ENCODE peak calls at places on chromosomes 6 and 20, in ten cellular contexts. One of them, this sample, is unnamed.

GRCh38 chr6:122061855-122062254 is 337.6 kb upstream of the HSF2 start:
- DNase-seq in CD8-positive, alpha-beta T cell: no peak
- DNase-seq in ecto neural progenitor cell: no peak
- DNase-seq in posterior cingulate gyrus: no peak
- DNase-seq in activated CD4-positive, alpha-beta T cell treated with anti-CD3 and anti-CD28 coated beads, Interleukin-2, amount 10 ng/mL, durations not matched to agents 7 days and 5 days: no peak
- DNase-seq in hippocampal formation: no peak
- DNase-seq in T-helper 2 cell: no peak
- DNase-seq in IMR-90: no peak
- DNase-seq in CD8-positive, alpha-beta memory T cell: no peak
- DNase-seq in mesothelial cell of epicardium: no peak
- DNase-seq in this sample: no peak

GRCh38 chr6:137160763-137161162 is 12.7 kb downstream of the IL22RA2 start:
- DNase-seq in CD8-positive, alpha-beta T cell: no peak
- DNase-seq in ecto neural progenitor cell: no peak
- DNase-seq in posterior cingulate gyrus: no peak
- DNase-seq in activated CD4-positive, alpha-beta T cell treated with anti-CD3 and anti-CD28 coated beads, Interleukin-2, amount 10 ng/mL, durations not matched to agents 7 days and 5 days: no peak
- DNase-seq in hippocampal formation: no peak
- DNase-seq in T-helper 2 cell: no peak
- DNase-seq in IMR-90: peak; percentile 36
- DNase-seq in CD8-positive, alpha-beta memory T cell: no peak
- DNase-seq in mesothelial cell of epicardium: no peak
- DNase-seq in this sample: peak; percentile 57

GRCh38 chr20:15740046-15740775 is 833.0 kb downstream of the KIF16B start:
- DNase-seq in CD8-positive, alpha-beta T cell: no peak
- DNase-seq in ecto neural progenitor cell: no peak
- DNase-seq in posterior cingulate gyrus: no peak
- DNase-seq in activated CD4-positive, alpha-beta T cell treated with anti-CD3 and anti-CD28 coated beads, Interleukin-2, amount 10 ng/mL, durations not matched to agents 7 days and 5 days: no peak
- DNase-seq in hippocampal formation: no peak
- DNase-seq in T-helper 2 cell: no peak
- DNase-seq in IMR-90: no peak
- DNase-seq in CD8-positive, alpha-beta memory T cell: no peak
- DNase-seq in mesothelial cell of epicardium: no peak
- DNase-seq in this sample: no peak

GRCh38 chr6:52663120-52663934 is 7.6 kb upstream of the TMEM14A start:
- DNase-seq in CD8-positive, alpha-beta T cell: peak; percentile 52
- DNase-seq in ecto neural progenitor cell: no peak
- DNase-seq in posterior cingulate gyrus: no peak
- DNase-seq in activated CD4-positive, alpha-beta T cell treated with anti-CD3 and anti-CD28 coated beads, Interleukin-2, amount 10 ng/mL, durations not matched to agents 7 days and 5 days: peak; percentile 73
- DNase-seq in hippocampal formation: peak; percentile 16
- DNase-seq in T-helper 2 cell: peak; percentile 86
- DNase-seq in IMR-90: peak; percentile 80
- DNase-seq in CD8-positive, alpha-beta memory T cell: peak; percentile 62
- DNase-seq in mesothelial cell of epicardium: peak; percentile 27
- DNase-seq in this sample: peak; percentile 82

GRCh38 chr6:548517-548916 is 108.4 kb downstream of the HUS1B start:
- DNase-seq in CD8-positive, alpha-beta T cell: no peak
- DNase-seq in ecto neural progenitor cell: no peak
- DNase-seq in posterior cingulate gyrus: no peak
- DNase-seq in activated CD4-positive, alpha-beta T cell treated with anti-CD3 and anti-CD28 coated beads, Interleukin-2, amount 10 ng/mL, durations not matched to agents 7 days and 5 days: peak; percentile 60
- DNase-seq in hippocampal formation: no peak
- DNase-seq in T-helper 2 cell: peak; percentile 95
- DNase-seq in IMR-90: no peak
- DNase-seq in CD8-positive, alpha-beta memory T cell: no peak
- DNase-seq in mesothelial cell of epicardium: no peak
- DNase-seq in this sample: no peak

GRCh38 chr6:30781697-30782424 is 37.5 kb upstream of the IER3 start:
- DNase-seq in CD8-positive, alpha-beta T cell: no peak
- DNase-seq in ecto neural progenitor cell: no peak
- DNase-seq in posterior cingulate gyrus: peak; percentile 96
- DNase-seq in activated CD4-positive, alpha-beta T cell treated with anti-CD3 and anti-CD28 coated beads, Interleukin-2, amount 10 ng/mL, durations not matched to agents 7 days and 5 days: no peak
- DNase-seq in hippocampal formation: peak; percentile 89
- DNase-seq in T-helper 2 cell: no peak
- DNase-seq in IMR-90: peak; percentile 100
- DNase-seq in CD8-positive, alpha-beta memory T cell: no peak
- DNase-seq in mesothelial cell of epicardium: peak; percentile 85
- DNase-seq in this sample: peak; percentile 100

GRCh38 chr6:84411060-84411629 is 183.7 kb upstream of the CEP162 start:
- DNase-seq in CD8-positive, alpha-beta T cell: no peak
- DNase-seq in ecto neural progenitor cell: no peak
- DNase-seq in posterior cingulate gyrus: no peak
- DNase-seq in activated CD4-positive, alpha-beta T cell treated with anti-CD3 and anti-CD28 coated beads, Interleukin-2, amount 10 ng/mL, durations not matched to agents 7 days and 5 days: no peak
- DNase-seq in hippocampal formation: no peak
- DNase-seq in T-helper 2 cell: no peak
- DNase-seq in IMR-90: peak; percentile 29
- DNase-seq in CD8-positive, alpha-beta memory T cell: no peak
- DNase-seq in mesothelial cell of epicardium: no peak
- DNase-seq in this sample: peak; percentile 40

GRCh38 chr6:119102901-119103300 is 24.4 kb upstream of the FAM184A start:
- DNase-seq in CD8-positive, alpha-beta T cell: no peak
- DNase-seq in ecto neural progenitor cell: no peak
- DNase-seq in posterior cingulate gyrus: no peak
- DNase-seq in activated CD4-positive, alpha-beta T cell treated with anti-CD3 and anti-CD28 coated beads, Interleukin-2, amount 10 ng/mL, durations not matched to agents 7 days and 5 days: no peak
- DNase-seq in hippocampal formation: no peak
- DNase-seq in T-helper 2 cell: no peak
- DNase-seq in IMR-90: no peak
- DNase-seq in CD8-positive, alpha-beta memory T cell: no peak
- DNase-seq in mesothelial cell of epicardium: no peak
- DNase-seq in this sample: no peak

GRCh38 chr20:55116598-55116997 is 641.2 kb downstream of the DOK5 start:
- DNase-seq in CD8-positive, alpha-beta T cell: no peak
- DNase-seq in ecto neural progenitor cell: no peak
- DNase-seq in posterior cingulate gyrus: no peak
- DNase-seq in activated CD4-positive, alpha-beta T cell treated with anti-CD3 and anti-CD28 coated beads, Interleukin-2, amount 10 ng/mL, durations not matched to agents 7 days and 5 days: no peak
- DNase-seq in hippocampal formation: no peak
- DNase-seq in T-helper 2 cell: no peak
- DNase-seq in IMR-90: no peak
- DNase-seq in CD8-positive, alpha-beta memory T cell: no peak
- DNase-seq in mesothelial cell of epicardium: no peak
- DNase-seq in this sample: no peak

GRCh38 chr6:50449128-50449527 is 264.2 kb upstream of the TFAP2D start:
- DNase-seq in CD8-positive, alpha-beta T cell: no peak
- DNase-seq in ecto neural progenitor cell: no peak
- DNase-seq in posterior cingulate gyrus: no peak
- DNase-seq in activated CD4-positive, alpha-beta T cell treated with anti-CD3 and anti-CD28 coated beads, Interleukin-2, amount 10 ng/mL, durations not matched to agents 7 days and 5 days: no peak
- DNase-seq in hippocampal formation: no peak
- DNase-seq in T-helper 2 cell: no peak
- DNase-seq in IMR-90: no peak
- DNase-seq in CD8-positive, alpha-beta memory T cell: no peak
- DNase-seq in mesothelial cell of epicardium: no peak
- DNase-seq in this sample: no peak

GRCh38 chr20:61173966-61174725 is 77.9 kb upstream of the CDH4 start:
- DNase-seq in CD8-positive, alpha-beta T cell: no peak
- DNase-seq in ecto neural progenitor cell: no peak
- DNase-seq in posterior cingulate gyrus: no peak
- DNase-seq in activated CD4-positive, alpha-beta T cell treated with anti-CD3 and anti-CD28 coated beads, Interleukin-2, amount 10 ng/mL, durations not matched to agents 7 days and 5 days: no peak
- DNase-seq in hippocampal formation: no peak
- DNase-seq in T-helper 2 cell: no peak
- DNase-seq in IMR-90: peak; percentile 17
- DNase-seq in CD8-positive, alpha-beta memory T cell: no peak
- DNase-seq in mesothelial cell of epicardium: no peak
- DNase-seq in this sample: peak; percentile 56

GRCh38 chr6:158043586-158044524 is 62.2 kb downstream of the SYNJ2 start:
- DNase-seq in CD8-positive, alpha-beta T cell: no peak
- DNase-seq in ecto neural progenitor cell: no peak
- DNase-seq in posterior cingulate gyrus: peak; percentile 82
- DNase-seq in activated CD4-positive, alpha-beta T cell treated with anti-CD3 and anti-CD28 coated beads, Interleukin-2, amount 10 ng/mL, durations not matched to agents 7 days and 5 days: no peak
- DNase-seq in hippocampal formation: no peak
- DNase-seq in T-helper 2 cell: no peak
- DNase-seq in IMR-90: no peak
- DNase-seq in CD8-positive, alpha-beta memory T cell: no peak
- DNase-seq in mesothelial cell of epicardium: no peak
- DNase-seq in this sample: no peak

GRCh38 chr20:34824026-34824860 is 1.2 kb downstream of the NCOA6 start:
- DNase-seq in CD8-positive, alpha-beta T cell: peak; percentile 44
- DNase-seq in ecto neural progenitor cell: peak; percentile 46
- DNase-seq in posterior cingulate gyrus: no peak
- DNase-seq in activated CD4-positive, alpha-beta T cell treated with anti-CD3 and anti-CD28 coated beads, Interleukin-2, amount 10 ng/mL, durations not matched to agents 7 days and 5 days: peak; percentile 84
- DNase-seq in hippocampal formation: no peak
- DNase-seq in T-helper 2 cell: peak; percentile 83
- DNase-seq in IMR-90: peak; percentile 24
- DNase-seq in CD8-positive, alpha-beta memory T cell: peak; percentile 61
- DNase-seq in mesothelial cell of epicardium: no peak
- DNase-seq in this sample: peak; percentile 90

GRCh38 chr6:47718571-47718970 is 20.2 kb downstream of the ADGRF4 start:
- DNase-seq in CD8-positive, alpha-beta T cell: no peak
- DNase-seq in ecto neural progenitor cell: no peak
- DNase-seq in posterior cingulate gyrus: no peak
- DNase-seq in activated CD4-positive, alpha-beta T cell treated with anti-CD3 and anti-CD28 coated beads, Interleukin-2, amount 10 ng/mL, durations not matched to agents 7 days and 5 days: no peak
- DNase-seq in hippocampal formation: no peak
- DNase-seq in T-helper 2 cell: no peak
- DNase-seq in IMR-90: no peak
- DNase-seq in CD8-positive, alpha-beta memory T cell: no peak
- DNase-seq in mesothelial cell of epicardium: no peak
- DNase-seq in this sample: no peak